ENCODE peak calls at places on chromosomes 1 and 21, in seven cellular contexts. C, F, I, T, W, H and V are unnamed samples.

GRCh38 chr1:2174348-2175054 is 20.1 kb downstream of the FAAP20 start:
- DNase-seq in T (no peak), F (peak; percentile 86), W (peak; percentile 54), H (peak; percentile 57), I (peak; percentile 41), C (peak; percentile 58), V (peak; percentile 83)

GRCh38 chr1:230242317-230242716 is 175.3 kb downstream of the GALNT2 start:
- DNase-seq in I (no peak), W (no peak), F (no peak), C (no peak), T (no peak), H (no peak), V (no peak)

GRCh38 chr1:59455206-59455605 is 158.3 kb downstream of the FGGY start:
- DNase-seq in F (peak; percentile 8), T (no peak), C (no peak), H (no peak), W (peak; percentile 80), I (no peak), V (no peak)

GRCh38 chr1:26614655-26615411 is 81.0 kb upstream of the ARID1A start:
- DNase-seq in I (no peak), C (no peak), F (no peak), H (no peak), T (no peak), W (no peak), V (no peak)

GRCh38 chr1:202306535-202307345 is 35.0 kb downstream of the UBE2T start:
- DNase-seq in H (no peak), I (no peak), T (no peak), W (no peak), C (no peak), F (no peak), V (no peak)

GRCh38 chr1:167474191-167474641 is 44.1 kb downstream of the CD247 start:
- DNase-seq in T (no peak), W (no peak), C (no peak), F (no peak), I (peak; percentile 58), H (no peak), V (no peak)

GRCh38 chr1:100930494-100930893 is 34.6 kb downstream of the SLC30A7 start:
- DNase-seq in F (no peak), H (no peak), T (no peak), W (no peak), C (no peak), I (no peak), V (no peak)

GRCh38 chr1:37323486-37324377 is 150.6 kb upstream of the ZC3H12A start:
- DNase-seq in I (no peak), C (no peak), W (peak; percentile 3), F (peak; percentile 36), T (no peak), H (no peak), V (no peak)

GRCh38 chr1:180178511-180179161 is 24.0 kb downstream of the QSOX1 start:
- DNase-seq in W (peak; percentile 43), F (peak; percentile 82), T (no peak), C (peak; percentile 48), H (peak; percentile 68), I (peak; percentile 74), V (no peak)

GRCh38 chr1:41365772-41366427 is 4.7 kb downstream of the FOXO6 start:
- DNase-seq in W (no peak), T (no peak), C (no peak), I (peak; percentile 47), H (no peak), F (no peak), V (no peak)

GRCh38 chr1:223230161-223230881 is 87.3 kb upstream of the TLR5 start:
- DNase-seq in W (peak; percentile 93), T (no peak), I (no peak), C (no peak), F (no peak), H (no peak), V (no peak)

GRCh38 chr1:182971219-182971618 is 18.3 kb upstream of the SHCBP1L start:
- DNase-seq in I (no peak), T (no peak), H (no peak), W (no peak), C (no peak), F (no peak), V (no peak)

GRCh38 chr21:38989097-38989744 is 183.5 kb downstream of the ETS2 start:
- DNase-seq in T (no peak), F (no peak), I (no peak), H (no peak), W (no peak), C (no peak), V (no peak)
- H3K4me1 ChIP-seq in T (peaks cover 99% of the 10 kb centered on the region), F (peaks cover 13% of the 10 kb centered on the region), I (no peaks in the 10 kb centered on the region), H (peaks cover 100% of the 10 kb centered on the region), W (peaks cover 50% of the 10 kb centered on the region), C (peaks cover 69% of the 10 kb centered on the region), V (peaks cover 28% of the 10 kb centered on the region)

GRCh38 chr1:226548281-226549093 is at the start of gene STUM:
- DNase-seq in T (no peak), C (no peak), W (peak; percentile 9), F (no peak), H (peak; percentile 35), I (peak; percentile 21), V (no peak)

GRCh38 chr1:226550671-226551041 is 2.1 kb downstream of the STUM start:
- DNase-seq in F (no peak), H (no peak), W (no peak), I (no peak), C (no peak), T (no peak), V (no peak)

GRCh38 chr1:226549094-226549936 is 751 bp downstream of the STUM start:
- DNase-seq in H (no peak), I (peak; percentile 13), T (no peak), W (no peak), C (no peak), F (peak; percentile 40), V (no peak)

GRCh38 chr1:226551299-226551698 is 2.7 kb downstream of the STUM start:
- DNase-seq in F (no peak), C (no peak), I (no peak), H (no peak), W (no peak), T (no peak), V (no peak)

GRCh38 chr1:226549937-226550670 is 1.5 kb downstream of the STUM start:
- DNase-seq in W (no peak), H (peak; percentile 50), C (peak; percentile 63), T (no peak), I (peak; percentile 24), F (peak; percentile 50), V (peak; percentile 82)
- H3K4me3 ChIP-seq in W (no peak overlapping the region), H (peak overlapping the region; percentile 72), C (peak overlapping the region; percentile 34), T (peak overlapping the region; percentile 58), I (peak overlapping the region; percentile 56), F (peak overlapping the region; percentile 45), V (peak overlapping the region; percentile 65)

GRCh38 chr1:5485968-5486665 is 506.1 kb downstream of the NPHP4 start:
- DNase-seq in H (no peak), I (no peak), W (no peak), C (no peak), F (no peak), T (no peak), V (no peak)

GRCh38 chr1:5490640-5491039 is 501.6 kb downstream of the NPHP4 start:
- DNase-seq in I (no peak), F (no peak), W (no peak), H (no peak), T (no peak), C (no peak), V (no peak)

GRCh38 chr1:5485436-5485835 is 506.8 kb downstream of the NPHP4 start:
- DNase-seq in I (no peak), T (no peak), H (no peak), W (no peak), F (no peak), C (no peak), V (no peak)

GRCh38 chr1:5491207-5491904 is 500.9 kb downstream of the NPHP4 start:
- DNase-seq in I (no peak), H (no peak), W (no peak), C (no peak), F (no peak), T (no peak), V (no peak)

DNA sequence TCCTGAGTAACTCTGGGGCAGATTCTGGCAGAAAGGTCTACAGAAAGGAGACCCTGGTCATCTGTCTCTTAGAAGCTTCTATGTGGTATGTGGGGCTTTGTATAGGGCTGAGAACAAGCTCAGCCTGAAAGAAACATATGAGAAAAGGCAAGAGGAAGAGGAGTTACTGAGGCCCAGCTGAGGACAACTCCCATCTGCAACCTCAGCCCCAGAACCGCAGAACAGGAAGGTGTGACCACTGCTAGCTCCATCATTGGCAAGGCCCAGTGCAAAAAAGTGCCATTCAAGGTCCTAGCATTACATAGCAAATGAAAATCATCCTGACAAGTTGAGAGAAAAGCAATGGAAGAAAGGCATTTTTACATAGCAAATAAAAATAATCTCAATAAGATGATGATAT is 503.8 kb downstream of the NPHP4 start:
- DNase-seq in F (no peak), W (no peak), C (no peak), I (no peak), T (no peak), H (no peak), V (no peak)
- H3K4me1 ChIP-seq in F (no peaks in the 10 kb centered on the region), W (no peaks in the 10 kb centered on the region), C (no peaks in the 10 kb centered on the region), I (no peaks in the 10 kb centered on the region), T (peaks cover 23% of the 10 kb centered on the region), H (no peaks in the 10 kb centered on the region), V (no peaks in the 10 kb centered on the region)

GRCh38 chr1:234926252-234926573 is 202.4 kb downstream of the TOMM20 start:
- DNase-seq in I (no peak), H (no peak), T (peak; percentile 8), W (no peak), F (no peak), C (no peak), V (no peak)
- H3K4me3 ChIP-seq in I (peak overlapping the region; percentile 0), H (no peak overlapping the region), T (no peak overlapping the region), W (no peak overlapping the region), F (no peak overlapping the region), C (no peak overlapping the region), V (no peak overlapping the region)

GRCh38 chr1:47433453-47434050 is 4.3 kb upstream of the FOXD2 start:
- DNase-seq in H (no peak), I (no peak), C (no peak), T (no peak), W (no peak), F (no peak), V (no peak)

GRCh38 chr1:47432071-47433036 is 5.5 kb upstream of the FOXD2 start:
- DNase-seq in I (peak; percentile 65), F (peak; percentile 61), T (peak; percentile 89), W (peak; percentile 79), C (peak; percentile 68), H (peak; percentile 71), V (no peak)

GRCh38 chr1:47431534-47431933 is 6.3 kb upstream of the FOXD2 start:
- DNase-seq in T (no peak), C (no peak), F (no peak), H (no peak), W (peak; percentile 87), I (no peak), V (no peak)

GRCh38 chr1:47434051-47434842 is 3.6 kb upstream of the FOXD2 start:
- DNase-seq in H (peak; percentile 58), I (no peak), F (no peak), T (no peak), C (peak; percentile 55), W (peak; percentile 64), V (peak; percentile 76)

DNA sequence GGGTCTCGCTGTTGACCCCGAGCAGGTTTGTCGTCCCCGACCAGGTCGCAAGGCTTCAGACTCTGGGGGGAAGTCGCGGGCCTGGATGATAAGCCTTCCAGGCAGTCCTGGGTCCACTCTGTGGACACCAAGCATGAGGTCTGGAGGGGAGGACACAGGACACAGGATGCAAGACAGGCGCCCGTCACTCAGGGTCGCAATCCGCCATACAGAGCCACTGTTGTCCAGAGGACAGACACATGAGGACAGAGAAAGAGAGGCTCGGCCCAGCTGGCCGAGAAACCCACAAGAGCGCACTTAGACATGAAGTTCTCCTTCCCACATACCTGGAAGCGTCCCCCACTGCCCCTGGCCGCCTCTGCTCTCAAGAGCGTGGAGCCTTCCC is 4.8 kb upstream of the FOXD2 start:
- DNase-seq in I (no peak), H (no peak), F (no peak), C (no peak), T (no peak), W (no peak), V (no peak)
- H3K4me1 ChIP-seq in I (peaks cover 40% of the 10 kb centered on the region), H (peaks cover 53% of the 10 kb centered on the region), F (peaks cover 12% of the 10 kb centered on the region), C (peaks cover 12% of the 10 kb centered on the region), T (peaks cover 59% of the 10 kb centered on the region), W (peaks cover 12% of the 10 kb centered on the region), V (peaks cover 39% of the 10 kb centered on the region)